ENCODE peak calls at places on chromosome 12, in five cellular contexts. V is NCI-H2081, A is SW 1271, G is cardiac muscle cell, Y is T-helper 1 cell. P is an unnamed sample.
A peak's percentile ranks its signal among the peaks of the same experiment; 100 is the strongest.

GRCh38 chr12:79891506-79892162 is 43.3 kb downstream of the PPP1R12A start:
- DNase-seq in V (no peak), A (no peak), G (no peak), Y (no peak), P (no peak)

GRCh38 chr12:30640392-30640791 is 55.3 kb downstream of the IPO8 start:
- DNase-seq in V (no peak), A (no peak), G (no peak), Y (no peak), P (no peak)

GRCh38 chr12:109387425-109388166 is 39.9 kb downstream of the MYO1H start:
- DNase-seq in V (peak; percentile 41), A (no peak), G (peak; percentile 53), Y (no peak), P (no peak)

GRCh38 chr12:27937768-27938167 is 34.8 kb downstream of the PTHLH start:
- DNase-seq in V (no peak), A (no peak), G (no peak), Y (no peak), P (no peak)

GRCh38 chr12:10453144-10453543 is at the start of gene KLRC1:
- DNase-seq in V (no peak), A (no peak), G (no peak), Y (no peak), P (no peak)

GRCh38 chr12:69900720-69901131 is 75.7 kb downstream of the MYRFL start:
- DNase-seq in V (peak; percentile 85), A (peak; percentile 65), G (peak; percentile 85), Y (no peak), P (peak; percentile 50)

GRCh38 chr12:116520801-116521471 is 38.2 kb upstream of the MAP1LC3B2 start:
- DNase-seq in V (no peak), A (no peak), G (no peak), Y (no peak), P (no peak)

GRCh38 chr12:22287776-22288621 is 46.5 kb downstream of the ST8SIA1 start:
- DNase-seq in V (peak; percentile 19), A (no peak), G (no peak), Y (no peak), P (no peak)

GRCh38 chr12:110079477-110080400 is 31.4 kb upstream of the C12orf76 start:
- DNase-seq in V (no peak), A (no peak), G (no peak), Y (peak; percentile 23), P (no peak)

GRCh38 chr12:111367661-111368221 is 1.2 kb downstream of the PHETA1 start:
- DNase-seq in V (no peak), A (no peak), G (no peak), Y (no peak), P (no peak)

GRCh38 chr12:5201554-5202243 is 158.0 kb downstream of the KCNA5 start:
- DNase-seq in V (peak; percentile 27), A (peak; percentile 43), G (peak; percentile 60), Y (no peak), P (no peak)

GRCh38 chr12:85516039-85516438 is 236.0 kb downstream of the ALX1 start:
- DNase-seq in V (no peak), A (no peak), G (no peak), Y (no peak), P (no peak)

GRCh38 chr12:63844391-63845341 is at the start of gene SRGAP1:
- DNase-seq in V (peak; percentile 59), A (peak; percentile 67), G (peak; percentile 63), Y (no peak), P (no peak)

GRCh38 chr12:55728185-55728931 is 451 bp downstream of the CD63 start:
- DNase-seq in V (peak; percentile 51), A (peak; percentile 38), G (peak; percentile 74), Y (no peak), P (no peak)

GRCh38 chr12:52243774-52244614 is 11.0 kb downstream of the KRT7 start:
- DNase-seq in V (peak; percentile 88), A (peak; percentile 86), G (no peak), Y (no peak), P (no peak)

GRCh38 chr12:100141666-100141997 is 1.0 kb downstream of the BLTP3B start:
- DNase-seq in V (no peak), A (peak; percentile 61), G (no peak), Y (no peak), P (no peak)

GRCh38 chr12:73361867-73362230 is 1089.7 kb downstream of the TRHDE start:
- DNase-seq in V (no peak), A (no peak), G (no peak), Y (no peak), P (no peak)

GRCh38 chr12:102232446-102232845 is 34.8 kb upstream of the PMCH start:
- DNase-seq in V (no peak), A (no peak), G (peak; percentile 46), Y (no peak), P (no peak)

GRCh38 chr12:11856971-11857370 is 207.5 kb downstream of the ETV6 start:
- DNase-seq in V (no peak), A (no peak), G (no peak), Y (no peak), P (no peak)

GRCh38 chr12:51827925-51828818 is 20.3 kb downstream of the FIGNL2 start:
- DNase-seq in V (no peak), A (no peak), G (no peak), Y (no peak), P (no peak)